ENCODE peak calls at places on chromosomes 13 and 19, in five cellular contexts. S is A549, K is H1, F is K562, T is HepG2. R is an unnamed sample.

GRCh38 chr19:1045247-1045603 is 5.3 kb downstream of the ABCA7 start:
- DNase-seq in T (peak; percentile 89), S (peak; percentile 91), K (no peak), F (peak; percentile 94), R (no peak)

GRCh38 chr13:108455320-108455719 is 174.1 kb upstream of the MYO16 start:
- DNase-seq in T (no peak), S (no peak), F (no peak), K (no peak), R (no peak)

GRCh38 chr19:40798997-40799557 is at the start of gene EGLN2:
- DNase-seq in T (no peak), F (peak; percentile 95), S (no peak), K (no peak), R (no peak)

GRCh38 chr19:55391702-55392615 is 6.2 kb downstream of the RPL28 start:
- DNase-seq in T (no peak), S (no peak), F (no peak), K (no peak), R (no peak)

GRCh38 chr13:48311223-48311622 is 7.7 kb downstream of the RB1 start:
- DNase-seq in F (no peak), K (no peak), S (no peak), T (no peak), R (no peak)

GRCh38 chr13:73411067-73411809 is 352.4 kb downstream of the KLF5 start:
- DNase-seq in F (no peak), S (peak; percentile 13), T (no peak), K (no peak), R (no peak)

GRCh38 chr13:111267784-111268183 is 52.7 kb upstream of the TEX29 start:
- DNase-seq in F (no peak), S (no peak), T (no peak), K (no peak), R (no peak)

GRCh38 chr13:89966524-89966923 is 1381.0 kb upstream of the MIR17HG start:
- DNase-seq in S (no peak), T (no peak), K (no peak), F (no peak), R (no peak)

GRCh38 chr13:31365630-31366029 is 165.9 kb downstream of the B3GLCT start:
- DNase-seq in F (no peak), S (no peak), T (no peak), K (no peak), R (no peak)

GRCh38 chr13:31367410-31367809 is 167.6 kb downstream of the B3GLCT start:
- DNase-seq in S (no peak), T (no peak), F (no peak), K (no peak), R (no peak)

DNA sequence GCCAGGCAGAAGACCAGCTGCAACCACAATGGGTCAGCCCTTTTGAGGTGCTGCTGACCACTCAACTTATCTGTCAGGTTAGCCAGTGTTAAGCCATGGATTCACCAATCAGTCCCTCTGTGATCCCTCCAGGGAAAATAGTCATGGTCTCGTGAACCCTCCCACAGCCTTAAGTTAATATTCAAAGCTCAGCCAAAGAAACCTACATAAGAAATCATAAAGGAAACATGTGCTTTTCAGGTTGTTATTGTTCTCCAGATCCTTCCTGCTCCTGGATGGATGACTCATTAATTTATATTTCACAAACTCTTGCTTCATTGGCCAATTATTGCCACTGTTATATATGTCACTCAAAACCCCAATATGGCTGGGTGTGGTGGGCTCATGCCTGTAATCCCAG is 161.9 kb downstream of the B3GLCT start:
- DNase-seq in S (no peak), K (no peak), F (no peak), T (no peak), R (no peak)
- TF ChIP-seq KDM1A in S (no peak), K (no peak), F (no peak), T (no peak), R (no peak)

DNA sequence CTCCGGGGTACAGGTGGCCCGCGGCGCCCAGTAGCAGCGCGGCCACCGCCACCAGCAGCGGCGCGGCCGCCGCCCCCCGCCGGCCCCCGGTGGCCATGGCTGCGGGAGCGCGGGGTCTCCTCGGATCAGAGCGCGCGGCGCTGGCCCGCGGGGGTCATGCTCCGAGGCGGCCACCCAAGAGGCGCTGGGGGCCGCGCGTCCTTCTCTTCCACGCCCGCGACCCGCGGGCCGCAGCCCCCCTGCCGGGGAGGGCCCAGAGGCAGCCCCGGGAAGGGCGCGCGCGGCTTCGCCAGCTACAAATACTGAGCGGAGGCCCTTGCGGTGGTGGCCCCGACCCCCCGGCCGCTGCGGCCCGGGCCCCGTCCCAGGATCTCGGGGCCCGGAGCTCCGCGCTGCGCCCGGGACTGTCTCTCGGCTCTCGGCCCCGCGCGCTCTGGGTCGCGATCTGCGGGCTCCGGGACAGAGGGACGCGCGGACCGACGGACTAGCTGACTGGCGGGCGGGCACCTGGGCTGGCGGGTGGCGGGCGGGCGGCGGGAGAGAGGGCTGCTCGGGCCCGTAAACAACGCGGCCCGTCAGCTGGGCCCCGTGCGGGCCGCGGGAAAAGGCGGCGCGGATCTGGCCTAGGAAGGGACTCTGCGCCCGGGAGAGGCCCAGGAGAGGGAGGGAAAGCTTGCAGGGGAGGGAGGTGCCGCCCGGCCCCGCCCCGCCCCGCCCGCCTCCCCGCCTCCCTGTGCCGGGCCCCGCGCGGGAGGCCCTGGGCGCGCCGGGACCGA is at the start of gene INSR:
- DNase-seq in T (peak; percentile 83), K (peak; percentile 39), F (peak; percentile 98), S (peak; percentile 85), R (peak; percentile 54)
- TF ChIP-seq EP300 in T (no peak), K (peak; percentile 78), F (no peak), S (no peak), R (no peak)

GRCh38 chr19:42528354-42529247 is at the start of gene CEACAM1:
- DNase-seq in F (peak; percentile 4), S (no peak), K (no peak), T (peak; percentile 75), R (no peak)

GRCh38 chr19:42529248-42529764 is 1.0 kb upstream of the CEACAM1 start:
- DNase-seq in F (peak; percentile 79), T (peak; percentile 78), K (peak; percentile 49), S (peak; percentile 79), R (no peak)

GRCh38 chr19:42531313-42531712 is 3.0 kb upstream of the CEACAM1 start:
- DNase-seq in F (no peak), T (no peak), K (no peak), S (no peak), R (no peak)

GRCh38 chr19:42532881-42533280 is 4.6 kb upstream of the CEACAM1 start:
- DNase-seq in F (no peak), T (no peak), K (no peak), S (no peak), R (no peak)
- TF ChIP-seq CEBPB in F (no peak), T (no peak), K (no peak), S (no peak), R (no peak)

GRCh38 chr19:5057860-5058259 is 88.9 kb downstream of the KDM4B start:
- DNase-seq in S (peak; percentile 42), K (no peak), T (no peak), F (peak; percentile 79), R (no peak)
- TF ChIP-seq KDM1A in S (no peak), K (no peak), T (no peak), F (no peak), R (no peak)